ENCODE peak calls at places on chromosomes 13 and 19, in seven cellular contexts. C is neuronal stem cell, P is H9, G is mesendoderm, S is mesenchymal stem cell, Z is IMR-90, U is H1. F is an unnamed sample.

GRCh38 chr19:35449347-35450043 is 1.4 kb downstream of the FFAR2 start:
- DNase-seq in C (no peak), P (no peak), G (no peak), S (no peak), Z (no peak), U (no peak), F (peak)

GRCh38 chr19:516884-517424 is 9.7 kb downstream of the TPGS1 start:
- DNase-seq in C (no peak), P (no peak), G (peak), S (peak), Z (no peak), U (no peak), F (no peak)

GRCh38 chr13:44759222-44759721 is 183.1 kb upstream of the TSC22D1 start:
- DNase-seq in C (no peak), P (no peak), G (no peak), S (peak), Z (no peak), U (no peak), F (no peak)

GRCh38 chr19:3346677-3347353 is 19.6 kb upstream of the NFIC start:
- DNase-seq in C (no peak), P (no peak), G (no peak), S (no peak), Z (no peak), U (no peak), F (no peak)

GRCh38 chr19:12784871-12785430 is 6.3 kb upstream of the JUNB start:
- DNase-seq in C (no peak), P (no peak), G (no peak), S (peak), Z (peak), U (no peak), F (peak)

GRCh38 chr19:1172353-1173159 is 1.5 kb downstream of the SBNO2 start:
- DNase-seq in C (no peak), P (no peak), G (peak), S (peak), Z (peak), U (no peak), F (peak)

GRCh38 chr19:49591731-49592485 is 926 bp downstream of the PRR12 start:
- DNase-seq in C (no peak), P (peak), G (peak), S (peak), Z (peak), U (peak), F (peak)

GRCh38 chr19:19821366-19822147 is at the start of gene ZNF506:
- DNase-seq in C (peak), P (peak), G (peak), S (peak), Z (peak), U (peak), F (peak)

GRCh38 chr13:95463516-95463915 is 89.0 kb upstream of the CLDN10 start:
- DNase-seq in C (no peak), P (no peak), G (no peak), S (no peak), Z (no peak), U (no peak), F (no peak)

GRCh38 chr13:99542788-99543406 is 41.6 kb downstream of the TM9SF2 start:
- DNase-seq in C (no peak), P (no peak), G (no peak), S (no peak), Z (no peak), U (no peak), F (no peak)

GRCh38 chr13:112606125-112607001 is 18.4 kb upstream of the TUBGCP3 start:
- DNase-seq in C (peak), P (peak), G (peak), S (peak), Z (peak), U (peak), F (peak)

GRCh38 chr13:44396963-44397580 is 23.4 kb downstream of the SERP2 start:
- DNase-seq in C (peak), P (no peak), G (peak), S (peak), Z (peak), U (no peak), F (no peak)

GRCh38 chr13:113903912-113904311 is 40.0 kb upstream of the GAS6 start:
- DNase-seq in C (no peak), P (no peak), G (no peak), S (no peak), Z (no peak), U (no peak), F (no peak)

GRCh38 chr19:45883881-45884681 is 1.9 kb downstream of the IRF2BP1 start:
- DNase-seq in C (no peak), P (no peak), G (no peak), S (no peak), Z (no peak), U (no peak), F (no peak)

GRCh38 chr13:49444517-49445395 is 682 bp downstream of the SETDB2 start:
- DNase-seq in C (peak), P (no peak), G (peak), S (peak), Z (peak), U (no peak), F (peak)

GRCh38 chr19:17326595-17326966 is 8.1 kb downstream of the ANO8 start:
- DNase-seq in C (no peak), P (peak), G (peak), S (no peak), Z (no peak), U (no peak), F (peak)
- H2BK120ac ChIP-seq in C (no peak), P (no peak), G (no peak), S (no peak), Z (no peak), U (no peak), F (no peak)

GRCh38 chr13:29583073-29583785 is 12.3 kb downstream of the SLC7A1 start:
- DNase-seq in C (no peak), P (no peak), G (peak), S (peak), Z (peak), U (no peak), F (no peak)
- H2BK120ac ChIP-seq in C (no peak), P (no peak), G (no peak), S (no peak), Z (no peak), U (no peak), F (no peak)

DNA sequence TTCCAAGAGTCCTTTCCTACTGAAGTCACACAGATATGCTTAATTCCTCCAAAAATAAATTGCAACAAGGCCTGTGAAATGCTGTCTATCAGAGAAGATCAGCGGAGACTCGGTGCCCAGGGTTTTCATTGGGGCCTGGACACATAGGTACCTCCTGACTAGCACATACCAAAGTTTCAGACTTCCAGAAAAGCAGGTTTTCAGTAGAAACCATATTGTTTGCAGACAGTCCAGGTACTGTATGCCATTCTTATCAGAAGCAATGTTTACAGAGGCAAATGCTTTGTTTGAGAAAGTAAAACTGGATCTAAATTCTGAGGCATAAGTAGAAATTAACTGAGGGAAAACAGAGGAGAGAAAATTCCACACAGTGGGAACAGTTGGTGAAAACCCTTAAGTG is 12.8 kb downstream of the ZNF229 start:
- DNase-seq in C (no peak), P (no peak), G (no peak), S (no peak), Z (no peak), U (no peak), F (no peak)
- H2BK120ac ChIP-seq in C (no peak), P (no peak), G (no peak), S (no peak), Z (no peak), U (no peak), F (no peak)

DNA sequence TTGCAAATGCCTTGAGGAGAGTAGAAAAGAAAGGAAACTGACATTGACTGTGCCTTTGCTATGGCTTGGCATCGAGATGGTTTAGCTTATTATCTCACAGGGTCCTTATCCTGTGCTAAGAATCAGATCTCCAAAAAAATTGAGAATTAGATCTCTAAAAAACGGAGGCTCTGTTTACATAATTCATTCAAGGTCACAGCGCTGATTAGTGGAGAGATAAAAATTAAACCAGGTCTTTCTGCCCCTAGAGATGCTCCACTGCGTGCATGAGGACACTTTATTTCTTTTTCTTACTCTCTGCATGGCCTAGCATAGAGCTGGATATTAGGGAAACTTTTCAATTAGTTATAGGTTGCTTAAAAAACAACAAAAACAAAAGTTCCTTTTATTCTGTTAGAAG is 17.3 kb downstream of the LRCH1 start:
- DNase-seq in C (no peak), P (no peak), G (no peak), S (no peak), Z (no peak), U (no peak), F (no peak)
- H2BK120ac ChIP-seq in C (no peak), P (no peak), G (no peak), S (no peak), Z (no peak), U (no peak), F (no peak)

GRCh38 chr13:57601536-57601935 is 30.0 kb upstream of the PCDH17 start:
- DNase-seq in C (no peak), P (no peak), G (peak), S (no peak), Z (no peak), U (no peak), F (no peak)
- H2BK120ac ChIP-seq in C (no peak), P (no peak), G (no peak), S (no peak), Z (no peak), U (no peak), F (no peak)

DNA sequence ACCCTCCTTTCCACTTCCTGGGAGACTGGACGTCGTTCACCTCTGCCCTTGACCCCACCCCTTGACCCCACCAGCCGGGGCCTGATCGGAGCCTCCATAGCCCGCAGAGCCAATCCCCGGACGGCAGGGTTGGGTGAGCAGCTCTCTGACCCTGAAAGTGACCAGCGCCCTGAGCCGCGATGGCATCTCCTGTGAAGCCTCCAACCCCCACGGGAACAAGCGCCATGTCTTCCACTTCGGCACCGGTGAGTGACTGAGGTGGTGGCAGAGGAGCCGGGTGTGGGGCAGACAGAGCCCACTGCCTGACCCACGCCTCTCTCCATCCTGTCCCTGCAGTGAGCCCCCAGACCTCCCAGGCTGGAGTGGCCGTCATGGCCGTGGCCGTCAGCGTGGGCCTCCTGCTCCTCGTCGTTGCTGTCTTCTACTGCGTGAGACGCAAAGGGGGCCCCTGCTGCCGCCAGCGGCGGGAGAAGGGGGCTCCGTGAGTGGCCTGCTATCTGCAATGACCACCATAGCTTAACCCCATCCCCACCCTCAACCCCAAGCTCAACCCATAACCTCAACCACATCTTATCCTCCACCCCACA is 10.4 kb downstream of the BCAM start:
- DNase-seq in C (no peak), P (no peak), G (no peak), S (no peak), Z (no peak), U (no peak), F (no peak)
- H2BK120ac ChIP-seq in C (no peak), P (no peak), G (no peak), S (no peak), Z (no peak), U (no peak), F (no peak)

DNA sequence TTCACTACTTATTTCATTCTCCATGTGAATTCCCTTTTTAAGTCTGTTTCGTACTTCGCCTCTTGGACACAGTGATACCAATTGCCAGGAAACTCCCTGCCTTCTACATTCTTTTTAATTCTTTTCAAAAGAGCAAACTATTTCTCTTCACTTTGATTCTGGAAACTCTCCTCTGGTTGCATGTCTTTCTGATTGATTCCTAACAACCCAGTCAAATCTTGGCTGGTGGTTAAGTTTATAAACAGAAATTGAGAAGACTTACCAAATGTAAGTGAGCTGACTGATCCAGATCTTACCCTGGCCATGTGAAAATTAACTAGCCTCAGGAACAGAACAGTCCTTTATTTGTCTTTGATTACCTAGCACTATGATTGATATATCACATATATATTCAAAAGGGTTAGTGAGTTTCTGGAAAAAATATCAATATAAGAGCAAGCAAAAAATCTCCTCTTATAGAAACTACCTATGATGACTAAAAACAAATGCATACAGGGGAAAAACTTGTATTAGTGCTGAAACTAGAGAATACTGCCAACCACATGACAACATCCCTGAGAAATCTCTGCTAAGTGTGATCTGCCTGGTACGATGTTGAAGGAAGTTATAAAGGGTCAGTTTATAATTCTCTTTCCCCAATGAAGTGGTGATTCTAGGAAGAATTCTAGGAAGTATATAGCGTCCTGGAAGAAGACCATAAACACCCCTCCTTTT is 152.6 kb upstream of the HTR2A start:
- DNase-seq in C (no peak), P (no peak), G (no peak), S (peak), Z (peak), U (no peak), F (no peak)
- H2BK120ac ChIP-seq in C (no peak), P (no peak), G (no peak), S (no peak), Z (no peak), U (no peak), F (no peak)

DNA sequence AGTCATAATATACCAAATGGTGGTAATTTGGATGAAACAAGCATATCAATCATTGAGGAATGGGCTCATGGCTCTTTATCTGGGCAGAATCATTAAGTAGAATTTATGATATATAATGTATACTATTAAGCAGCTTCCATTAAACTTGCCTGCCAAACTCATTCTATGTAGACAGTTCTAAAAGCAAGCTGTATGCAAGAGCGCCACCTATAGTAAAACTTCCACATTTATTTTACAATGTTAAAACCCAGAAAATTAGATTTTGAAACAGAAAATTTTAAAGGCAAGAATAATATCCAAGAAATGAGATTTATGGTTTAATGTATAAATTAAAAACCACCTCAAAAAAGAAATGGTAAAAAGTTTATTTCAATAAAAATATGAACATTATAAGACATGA is 161.5 kb downstream of the MZT1 start:
- DNase-seq in C (peak), P (no peak), G (peak), S (peak), Z (peak), U (no peak), F (no peak)
- H2BK120ac ChIP-seq in C (no peak), P (no peak), G (no peak), S (no peak), Z (no peak), U (no peak), F (no peak)

DNA sequence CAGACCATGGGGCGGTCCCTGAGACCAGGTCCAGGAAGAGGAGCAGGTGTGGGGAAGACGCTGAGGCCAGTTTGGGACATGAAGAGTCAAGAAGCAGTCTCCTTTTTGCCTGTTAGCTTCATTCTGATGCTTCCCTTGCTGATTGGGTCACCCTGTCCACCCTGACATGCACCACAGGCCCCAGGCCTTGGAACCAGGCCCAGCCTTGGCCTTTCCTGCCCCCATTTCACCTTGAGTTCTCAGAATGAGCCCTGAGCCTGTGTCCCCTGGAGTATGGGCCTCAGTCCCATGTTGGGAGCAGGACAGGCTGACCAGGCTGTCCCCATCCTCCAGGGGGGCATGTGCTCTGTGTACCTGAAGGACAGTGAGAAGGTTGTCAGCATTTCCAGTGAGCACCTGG is 4.9 kb upstream of the TIMM50 start:
- DNase-seq in C (no peak), P (no peak), G (no peak), S (no peak), Z (no peak), U (no peak), F (no peak)
- H2BK120ac ChIP-seq in C (no peak), P (no peak), G (no peak), S (no peak), Z (no peak), U (no peak), F (no peak)

F was measured in trophoblast cell.